ENCODE peak calls at places on chromosomes 1 and 21, in seven cellular contexts. F is endodermal cell; U is CD8-positive, alpha-beta T cell; J is psoas muscle; P is naive thymus-derived CD4-positive, alpha-beta T cell; Z is colonic mucosa; H is right lobe of liver. V is an unnamed sample. For H3K27me3 and H3K36me3, the result is how much of the 10 kb centered on the place peaks cover.

GRCh38 chr21:46661627-46662366 is 26.3 kb downstream of the PRMT2 start:
- DNase-seq in P (no peak), J (peak), H (no peak), F (no peak), U (no peak), Z (no peak), V (no peak)

GRCh38 chr1:167695150-167695549 is 26.6 kb upstream of the MPZL1 start:
- DNase-seq in U (no peak), F (no peak), Z (no peak), J (no peak), H (no peak), P (no peak), V (no peak)

GRCh38 chr1:53367503-53368313 is 39.8 kb upstream of the LRP8 start:
- DNase-seq in U (peak), P (no peak), H (peak), Z (no peak), F (peak), J (no peak), V (peak)

GRCh38 chr1:236603896-236604217 is 459 bp downstream of the HEATR1 start:
- DNase-seq in F (no peak), U (no peak), P (no peak), J (no peak), H (no peak), Z (peak), V (no peak)

GRCh38 chr1:75588779-75589475 is 22.0 kb downstream of the SLC44A5 start:
- DNase-seq in U (no peak), F (no peak), Z (no peak), H (no peak), J (no peak), P (no peak), V (no peak)

GRCh38 chr1:198679535-198680173 is 40.8 kb downstream of the PTPRC start:
- DNase-seq in J (no peak), F (no peak), Z (no peak), U (peak), H (no peak), P (no peak), V (no peak)

GRCh38 chr1:46211051-46211450 is 7.9 kb downstream of the LURAP1 start:
- DNase-seq in J (no peak), H (no peak), U (no peak), P (no peak), F (no peak), Z (no peak), V (no peak)

GRCh38 chr1:36160388-36160948 is 4.5 kb downstream of the MAP7D1 start:
- DNase-seq in F (no peak), H (no peak), U (no peak), Z (no peak), J (no peak), P (no peak), V (no peak)

GRCh38 chr1:41766546-41766945 is 152.2 kb downstream of the HIVEP3 start:
- DNase-seq in U (no peak), F (no peak), Z (no peak), J (no peak), P (no peak), H (no peak), V (no peak)

GRCh38 chr1:43207229-43207853 is 35.2 kb downstream of the CFAP57 start:
- DNase-seq in P (no peak), F (no peak), Z (no peak), U (no peak), J (no peak), H (no peak), V (no peak)

GRCh38 chr1:66460776-66461175 is 73.2 kb upstream of the SGIP1 start:
- DNase-seq in P (no peak), U (no peak), Z (no peak), F (no peak), J (no peak), H (no peak), V (no peak)

GRCh38 chr1:16980473-16981268 is at the start of gene MFAP2:
- DNase-seq in P (no peak), F (peak), U (no peak), Z (no peak), H (no peak), J (no peak), V (no peak)

GRCh38 chr1:221868894-221869293 is 127.0 kb upstream of the DUSP10 start:
- DNase-seq in F (no peak), P (no peak), J (no peak), U (no peak), H (no peak), Z (no peak), V (no peak)

GRCh38 chr1:54046671-54047383 is 6.2 kb downstream of the TMEM59 start:
- DNase-seq in H (no peak), P (no peak), F (no peak), J (no peak), Z (no peak), U (no peak), V (no peak)

GRCh38 chr1:5951846-5952410 is 40.3 kb downstream of the NPHP4 start:
- DNase-seq in J (no peak), H (peak), U (no peak), P (no peak), F (peak), Z (no peak), V (peak)

GRCh38 chr1:215501496-215501895 is 65.6 kb upstream of the KCTD3 start:
- DNase-seq in H (no peak), P (no peak), U (no peak), F (no peak), Z (no peak), J (no peak), V (no peak)

GRCh38 chr1:13725714-13726175 is 25.8 kb downstream of the PRDM2 start:
- DNase-seq in P (peak), H (no peak), F (peak), J (no peak), U (peak), Z (peak), V (no peak)

GRCh38 chr1:234538930-234539649 is 60.1 kb upstream of the TARBP1 start:
- DNase-seq in F (no peak), J (peak), Z (no peak), H (peak), P (no peak), U (no peak), V (peak)

GRCh38 chr1:5954964-5955363 is 37.3 kb downstream of the NPHP4 start:
- DNase-seq in Z (no peak), F (no peak), H (no peak), J (no peak), P (no peak), U (no peak), V (no peak)

GRCh38 chr1:212752934-212753497 is 38.6 kb downstream of the NSL1 start:
- DNase-seq in J (no peak), H (no peak), F (no peak), P (no peak), Z (no peak), U (no peak), V (no peak)

GRCh38 chr1:114428083-114428754 is 82.8 kb downstream of the TRIM33 start:
- DNase-seq in P (peak), Z (no peak), H (no peak), F (no peak), J (no peak), U (peak), V (no peak)

GRCh38 chr1:246567258-246568235 is 1.3 kb downstream of the CNST start:
- DNase-seq in J (no peak), H (no peak), U (no peak), P (no peak), F (no peak), Z (no peak), V (no peak)

GRCh38 chr1:167627865-167628641 is 2.0 kb upstream of the RCSD1 start:
- DNase-seq in H (no peak), F (no peak), U (peak), J (peak), P (peak), Z (no peak), V (no peak)

GRCh38 chr1:156926175-156926574 is 5.7 kb downstream of the LRRC71 start:
- DNase-seq in U (peak), P (no peak), F (no peak), H (no peak), Z (peak), J (peak), V (peak)

GRCh38 chr1:61323681-61324328 is 241.4 kb downstream of the NFIA start:
- DNase-seq in F (no peak), P (no peak), Z (no peak), J (no peak), H (no peak), U (no peak), V (no peak)
- H3K27me3 ChIP-seq in F (under half), P (under half), Z (under half), J (under half), H (under half), U (under half), V (under half)

DNA sequence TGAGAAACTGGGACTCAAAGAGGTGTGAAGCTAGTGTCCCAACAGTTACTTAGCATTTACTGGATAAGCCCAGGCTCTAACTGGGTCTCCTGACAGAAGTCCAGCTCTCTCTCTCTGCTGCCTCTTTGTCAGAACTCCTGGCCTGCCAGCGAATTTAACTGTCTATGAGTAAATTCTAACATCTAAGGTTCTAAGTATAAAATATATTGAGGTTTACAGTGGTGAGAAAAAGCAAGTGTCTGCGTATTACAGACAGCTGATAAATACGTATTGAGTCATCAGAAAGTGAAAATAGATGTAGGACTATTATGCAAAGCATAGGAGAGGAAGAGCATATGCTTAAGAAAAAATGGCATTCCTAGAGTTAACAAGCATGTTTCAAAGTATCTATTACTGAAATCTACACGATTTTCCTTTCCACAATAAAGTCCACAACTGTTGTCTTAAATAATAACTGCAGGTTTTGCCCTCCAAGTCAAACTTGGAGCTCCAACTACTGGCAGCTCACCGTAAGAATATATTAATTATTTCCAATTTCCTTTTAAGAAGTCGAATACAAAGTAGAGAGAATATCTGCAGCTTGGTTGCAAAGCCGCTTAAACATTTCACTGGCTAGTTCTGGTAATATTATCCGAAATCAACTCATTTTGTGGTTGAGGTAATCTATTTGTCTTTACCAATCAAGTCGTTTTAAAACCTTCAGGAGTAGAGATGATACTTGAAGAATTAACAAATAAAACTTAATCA is 1.4 kb upstream of the RGS2 start:
- DNase-seq in P (no peak), F (no peak), J (no peak), H (no peak), U (peak), Z (no peak), V (no peak)
- H3K4me3 ChIP-seq in P (peak), F (no peak), J (peak), H (peak), U (no peak), Z (no peak), V (peak)

DNA sequence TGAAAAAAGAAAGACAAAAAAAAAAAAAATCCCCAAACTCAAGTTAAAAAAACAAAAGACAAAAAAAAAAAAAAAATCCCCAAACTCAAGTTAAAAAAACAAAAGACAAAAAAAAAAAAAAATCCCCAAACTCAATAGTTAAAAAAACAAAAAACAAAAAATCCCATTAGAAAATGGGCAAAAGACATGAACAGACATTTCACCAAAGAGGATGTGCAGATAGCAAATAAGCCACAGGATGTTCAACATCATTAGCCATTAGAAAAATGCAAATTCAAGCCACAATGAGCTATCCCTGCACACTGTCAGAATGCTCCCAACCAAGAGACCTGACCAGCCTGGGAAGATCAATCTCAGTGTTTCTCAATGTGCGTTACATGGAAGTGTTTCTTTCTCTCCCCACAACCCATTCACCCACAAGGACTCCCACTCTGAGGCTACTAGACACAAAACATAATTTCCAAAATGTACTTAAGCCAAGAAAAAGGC is 33.9 kb downstream of the MRAP start:
- DNase-seq in P (no peak), Z (no peak), F (peak), U (no peak), J (no peak), H (no peak), V (no peak)
- H3K36me3 ChIP-seq in P (under half), Z (under half), F (half or more), U (under half), J (half or more), H (under half), V (half or more)

GRCh38 chr1:206921772-206922265 is at the start of gene FCMR:
- DNase-seq in J (no peak), F (no peak), Z (no peak), H (no peak), U (peak), P (peak), V (no peak)

GRCh38 chr1:206923009-206923960 is 1.5 kb upstream of the FCMR start:
- DNase-seq in P (peak), F (no peak), H (no peak), U (peak), Z (no peak), J (peak), V (no peak)

GRCh38 chr1:206924549-206925115 is 2.9 kb upstream of the FCMR start:
- DNase-seq in Z (no peak), P (no peak), F (no peak), U (no peak), H (no peak), J (no peak), V (no peak)

GRCh38 chr1:206923961-206924548 is 2.3 kb upstream of the FCMR start:
- DNase-seq in P (no peak), H (no peak), J (no peak), Z (no peak), F (no peak), U (no peak), V (no peak)

DNA sequence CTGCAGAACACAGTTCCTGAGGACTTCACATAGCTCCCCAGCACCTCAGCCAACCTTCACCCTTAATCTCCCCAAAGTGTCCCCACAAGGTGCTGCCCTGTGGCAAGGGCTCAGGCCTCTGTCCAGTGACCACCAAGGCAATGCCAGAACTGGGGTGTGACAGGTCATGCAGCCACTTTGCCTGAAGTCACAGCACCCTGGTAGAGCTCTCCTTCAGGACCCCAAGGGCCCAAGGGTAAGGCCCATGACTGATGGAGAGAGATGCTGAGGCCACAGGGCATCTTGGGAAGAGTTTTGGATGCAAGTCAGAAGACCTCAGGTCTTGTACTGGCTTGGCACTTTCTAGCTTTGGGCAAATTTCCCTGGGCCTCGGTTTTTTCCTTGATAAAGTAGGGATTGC is 783 bp upstream of the FCMR start:
- DNase-seq in J (no peak), P (no peak), U (no peak), F (no peak), H (no peak), Z (no peak), V (no peak)
- H3K27me3 ChIP-seq in J (under half), P (under half), U (under half), F (under half), H (under half), Z (under half), V (under half)